ENCODE peak calls at places on chromosomes 11 and 22, in seven cellular contexts. Z is PC-3, G is neural progenitor cell, M is fibroblast of lung, R is PC-9, D is K562, U is H9. H is an unnamed sample.
A peak's percentile ranks its signal among the peaks of the same experiment; 100 is the strongest.

GRCh38 chr11:66115638-66116410 is 45.8 kb downstream of the PACS1 start:
- DNase-seq in Z (no peak), G (peak; percentile 31), M (peak; percentile 72), R (no peak), D (no peak), U (no peak), H (no peak)

GRCh38 chr11:114289779-114290178 is 6.4 kb upstream of the NNMT start:
- DNase-seq in Z (no peak), G (no peak), M (no peak), R (no peak), D (no peak), U (no peak), H (no peak)

GRCh38 chr11:116563028-116563712 is 209.6 kb downstream of the BUD13 start:
- DNase-seq in Z (peak; percentile 44), G (no peak), M (peak; percentile 70), R (no peak), D (no peak), U (no peak), H (no peak)

GRCh38 chr22:46219650-46220049 is 30.4 kb downstream of the CDPF1 start:
- DNase-seq in Z (no peak), G (no peak), M (no peak), R (no peak), D (no peak), U (no peak), H (no peak)

GRCh38 chr11:122920579-122920978 is 38.0 kb downstream of the JHY start:
- DNase-seq in Z (no peak), G (peak; percentile 79), M (no peak), R (no peak), D (no peak), U (peak; percentile 36), H (no peak)

GRCh38 chr11:68314886-68315580 is 2.6 kb downstream of the LRP5 start:
- DNase-seq in Z (peak; percentile 93), G (no peak), M (peak; percentile 73), R (peak; percentile 64), D (peak; percentile 51), U (no peak), H (peak; percentile 90)

GRCh38 chr11:17635551-17635938 is 83.8 kb upstream of the MYOD1 start:
- DNase-seq in Z (no peak), G (no peak), M (no peak), R (no peak), D (peak; percentile 24), U (no peak), H (no peak)

GRCh38 chr11:64831411-64831891 is 13.0 kb downstream of the CDC42BPG start:
- DNase-seq in Z (no peak), G (no peak), M (no peak), R (no peak), D (no peak), U (no peak), H (peak; percentile 80)

GRCh38 chr22:26086359-26086758 is 82.9 kb upstream of the SEZ6L start:
- DNase-seq in Z (no peak), G (peak; percentile 36), M (no peak), R (no peak), D (no peak), U (no peak), H (no peak)

GRCh38 chr11:133974836-133975235 is 18.1 kb upstream of the IGSF9B start:
- DNase-seq in Z (no peak), G (no peak), M (no peak), R (no peak), D (no peak), U (no peak), H (no peak)

GRCh38 chr11:94545641-94546470 is 2.1 kb downstream of the FUT4 start:
- DNase-seq in Z (no peak), G (no peak), M (no peak), R (no peak), D (no peak), U (no peak), H (peak; percentile 68)
- H3K79me2 ChIP-seq in Z (peaks cover 16% of the 10 kb centered on the region), G (no peaks in the 10 kb centered on the region), M (peaks cover 13% of the 10 kb centered on the region), R (peaks cover 34% of the 10 kb centered on the region), D (peaks cover 32% of the 10 kb centered on the region), U (peaks cover 2% of the 10 kb centered on the region), H (peaks cover 49% of the 10 kb centered on the region)

DNA sequence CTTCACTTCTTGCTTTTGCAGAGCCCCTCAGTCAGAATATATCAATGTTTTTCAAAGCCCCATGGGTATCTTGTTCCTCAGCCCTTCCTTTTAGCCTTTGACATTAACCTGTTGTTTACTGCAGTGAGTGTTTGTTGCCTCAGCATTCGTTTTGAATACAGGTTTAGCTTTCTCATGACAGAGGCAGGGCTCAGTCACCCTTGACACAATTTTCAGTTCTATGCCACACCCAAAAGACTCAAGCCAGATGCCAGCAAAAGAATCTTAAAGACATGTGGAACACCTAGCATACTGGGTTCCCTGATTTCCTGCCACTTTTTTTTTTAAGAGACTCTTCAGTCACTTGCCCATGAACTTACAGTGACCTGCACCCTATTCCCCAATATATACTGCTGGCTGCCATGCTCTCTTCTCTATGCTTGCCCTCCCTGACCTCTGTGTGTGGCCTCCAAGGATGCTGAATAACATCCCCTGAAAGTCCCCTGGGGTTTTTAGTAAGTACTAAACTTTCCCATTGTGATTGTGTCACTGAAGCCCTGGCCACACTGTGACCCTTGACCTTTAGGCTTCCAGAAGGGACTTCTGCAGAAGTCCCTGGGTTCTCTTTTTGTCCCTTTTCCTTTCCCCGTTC is 1225.5 kb downstream of the TBC1D22A start:
- DNase-seq in Z (no peak), G (no peak), M (no peak), R (no peak), D (no peak), U (no peak), H (no peak)
- H3K9me3 ChIP-seq in Z (no peaks in the 10 kb centered on the region), G (peaks cover 13% of the 10 kb centered on the region), M (no peaks in the 10 kb centered on the region), R (no peaks in the 10 kb centered on the region), D (no peaks in the 10 kb centered on the region), U (no peaks in the 10 kb centered on the region), H (peaks cover 9% of the 10 kb centered on the region)

DNA sequence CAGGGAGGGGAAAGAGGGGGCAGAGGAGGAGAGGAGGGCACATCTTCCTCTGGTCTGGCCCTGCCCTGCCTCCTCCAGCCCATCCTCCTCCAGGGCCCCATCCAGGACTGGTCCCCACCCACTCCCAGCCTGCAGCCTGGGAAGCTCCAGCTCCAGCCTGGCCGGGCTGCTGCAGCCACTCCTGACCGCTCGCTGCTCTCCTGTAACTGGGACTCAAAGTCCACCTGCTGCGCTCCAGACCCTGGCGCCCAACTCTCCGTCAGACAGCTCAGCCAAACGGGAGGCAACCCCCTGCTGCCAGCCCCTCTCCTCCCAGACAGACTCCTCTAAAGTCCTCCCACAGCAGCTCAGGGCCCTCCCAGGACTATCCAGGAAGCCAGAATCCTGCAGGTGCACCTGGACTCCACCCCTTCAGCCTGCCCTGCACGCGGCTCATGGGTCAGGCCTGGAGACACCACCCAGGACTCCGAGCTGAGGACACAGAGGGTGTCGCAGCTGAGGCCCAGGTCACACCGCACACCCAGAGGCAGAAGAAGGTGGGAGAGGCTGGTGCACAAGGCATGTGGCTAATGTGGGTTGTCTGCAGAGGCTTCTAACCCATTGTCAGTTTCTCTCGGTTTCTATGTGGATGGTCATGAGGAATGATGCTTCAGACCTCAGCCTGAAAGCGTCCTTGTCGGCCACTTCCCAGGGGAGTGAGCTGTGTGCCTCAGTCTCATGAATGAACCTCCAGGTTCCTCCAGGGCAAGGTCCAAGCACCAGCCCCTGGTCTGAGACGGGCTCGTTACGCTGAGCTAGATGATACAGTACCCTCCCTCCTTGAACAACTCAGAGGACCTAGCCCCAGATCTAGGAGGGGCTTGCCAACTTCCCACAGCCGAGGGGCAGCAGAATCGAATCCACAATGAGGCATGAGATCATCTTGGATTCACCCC is 1514.8 kb downstream of the TBC1D22A start:
- DNase-seq in Z (no peak), G (no peak), M (no peak), R (no peak), D (no peak), U (no peak), H (no peak)
- H3K27me3 ChIP-seq in Z (no peaks in the 10 kb centered on the region), G (no peaks in the 10 kb centered on the region), M (no peaks in the 10 kb centered on the region), R (peaks cover 87% of the 10 kb centered on the region), D (no peaks in the 10 kb centered on the region), U (no peaks in the 10 kb centered on the region), H (no peaks in the 10 kb centered on the region)

GRCh38 chr11:72726266-72727220 is 25.7 kb downstream of the ARAP1 start:
- DNase-seq in Z (no peak), G (no peak), M (no peak), R (no peak), D (no peak), U (no peak), H (peak; percentile 19)

GRCh38 chr11:72723508-72723907 is 28.7 kb downstream of the ARAP1 start:
- DNase-seq in Z (no peak), G (no peak), M (no peak), R (no peak), D (no peak), U (no peak), H (peak; percentile 68)

GRCh38 chr11:72725731-72726042 is 26.5 kb downstream of the ARAP1 start:
- DNase-seq in Z (no peak), G (no peak), M (no peak), R (no peak), D (no peak), U (no peak), H (peak; percentile 56)

GRCh38 chr11:72724021-72724561 is 28.1 kb downstream of the ARAP1 start:
- DNase-seq in Z (no peak), G (no peak), M (no peak), R (no peak), D (no peak), U (no peak), H (peak; percentile 36)

DNA sequence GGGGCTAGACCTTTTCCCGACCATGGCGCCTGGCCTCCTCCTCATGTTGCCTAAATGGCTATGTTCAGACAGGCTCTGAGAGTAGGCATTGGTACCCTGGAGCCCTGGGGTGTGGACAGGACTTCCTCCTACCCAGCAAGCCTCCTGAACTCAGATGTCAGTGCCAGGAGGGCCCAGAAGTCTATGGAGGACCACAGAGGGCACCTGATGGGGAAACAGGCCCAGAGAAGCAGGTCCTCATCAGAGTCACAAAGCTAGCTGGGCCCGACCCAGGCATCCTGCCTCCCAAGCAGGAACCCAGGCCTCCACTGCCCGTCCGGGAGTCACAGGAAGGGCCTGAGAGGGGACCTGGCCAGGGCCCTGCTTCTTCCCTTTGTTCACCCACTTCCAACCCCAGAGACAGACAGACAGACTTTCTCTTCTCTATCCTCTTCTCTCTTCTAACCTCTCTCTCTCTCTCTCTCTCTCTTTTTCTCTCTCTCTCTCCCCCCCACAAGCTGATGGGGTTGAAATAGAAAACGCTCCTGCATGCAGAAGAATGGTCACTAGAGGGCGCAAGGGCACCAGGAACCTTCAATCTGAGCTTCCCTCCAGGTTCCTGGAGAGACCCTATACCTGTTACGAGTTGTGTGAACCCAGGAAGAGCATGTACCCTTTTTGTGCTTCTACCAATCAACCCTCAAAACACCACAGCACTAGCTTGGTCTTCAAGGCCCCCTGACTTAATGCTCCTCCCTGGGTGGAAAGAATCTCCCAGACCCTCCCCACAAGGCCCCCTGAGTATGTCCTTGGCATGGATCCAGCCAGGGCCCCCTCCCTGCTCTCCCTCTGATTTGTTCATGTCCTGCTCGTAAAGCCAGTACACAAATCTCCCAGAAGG is 27.1 kb downstream of the ARAP1 start:
- DNase-seq in Z (peak; percentile 95), G (peak; percentile 89), M (peak; percentile 71), R (peak; percentile 72), D (peak; percentile 80), U (peak; percentile 76), H (peak; percentile 94)
- H3K79me2 ChIP-seq in Z (peaks cover 41% of the 10 kb centered on the region), G (peaks cover 9% of the 10 kb centered on the region), M (peaks cover 41% of the 10 kb centered on the region), R (peaks cover 50% of the 10 kb centered on the region), D (peaks cover 53% of the 10 kb centered on the region), U (peaks cover 9% of the 10 kb centered on the region), H (peaks cover 73% of the 10 kb centered on the region)

DNA sequence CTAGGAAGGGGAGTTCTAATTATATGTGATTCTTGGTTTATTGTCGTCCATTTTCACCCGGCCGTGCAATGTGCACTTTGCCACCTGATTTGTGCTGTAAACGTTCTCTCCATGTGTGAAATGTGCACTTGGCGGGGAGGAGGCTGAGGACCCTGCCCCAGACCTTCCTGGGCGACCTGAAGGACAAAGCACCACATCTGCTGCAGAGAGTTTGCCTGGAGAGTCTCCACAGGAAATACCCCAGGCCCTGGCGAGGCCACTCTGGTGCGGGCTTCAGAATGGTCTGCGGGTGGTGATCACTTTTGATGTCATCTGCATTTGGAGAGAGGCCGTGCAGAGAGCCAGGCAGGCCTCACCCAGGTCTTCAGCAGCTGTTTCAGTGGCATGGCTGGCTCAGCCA is 224.7 kb downstream of the BRD1 start:
- DNase-seq in Z (no peak), G (no peak), M (no peak), R (no peak), D (no peak), U (no peak), H (peak; percentile 15)
- H3K9me3 ChIP-seq in Z (no peaks in the 10 kb centered on the region), G (peaks cover 12% of the 10 kb centered on the region), M (no peaks in the 10 kb centered on the region), R (peaks cover 6% of the 10 kb centered on the region), D (no peaks in the 10 kb centered on the region), U (no peaks in the 10 kb centered on the region), H (no peaks in the 10 kb centered on the region)